ENCODE peak calls at places on chromosome 11, in four cellular contexts. T, R, B and U are unnamed samples. For H3K27me3, the result is how much of the 10 kb centered on the place peaks cover.

GRCh38 chr11:126339866-126340434 is 15.5 kb upstream of the ST3GAL4 start:
- DNase-seq in T (no peak), R (no peak), B (peak), U (no peak)

GRCh38 chr11:43573233-43573632 is 107.3 kb upstream of the HSD17B12 start:
- DNase-seq in T (peak), B (no peak), R (no peak), U (peak)

GRCh38 chr11:102320679-102321078 is 3.4 kb downstream of the BIRC3 start:
- DNase-seq in T (no peak), R (no peak), B (no peak), U (no peak)

GRCh38 chr11:86459002-86459385 is 84.3 kb downstream of the CCDC81 start:
- DNase-seq in B (no peak), R (no peak), T (no peak), U (no peak)

GRCh38 chr11:64341851-64342791 is 2.1 kb downstream of the CCDC88B start:
- DNase-seq in B (peak), T (peak), R (peak), U (peak)

GRCh38 chr11:46410021-46410420 is 18.4 kb upstream of the CHRM4 start:
- DNase-seq in R (no peak), B (no peak), T (no peak), U (no peak)

GRCh38 chr11:118060081-118060661 is 16.7 kb upstream of the TMPRSS4 start:
- DNase-seq in B (peak), T (no peak), R (no peak), U (no peak)

GRCh38 chr11:94641167-94641761 is 74.1 kb downstream of the PIWIL4 start:
- DNase-seq in T (no peak), B (no peak), R (no peak), U (no peak)

GRCh38 chr11:76329983-76330382 is 50.9 kb downstream of the THAP12 start:
- DNase-seq in T (no peak), B (no peak), R (no peak), U (no peak)

GRCh38 chr11:74004046-74004693 is 4.7 kb downstream of the UCP3 start:
- DNase-seq in R (no peak), T (no peak), B (no peak), U (no peak)

GRCh38 chr11:13008625-13009475 is at the start of gene RASSF10:
- DNase-seq in R (no peak), T (peak), B (peak), U (no peak)

GRCh38 chr11:46102843-46103242 is 18.4 kb downstream of the PHF21A start:
- DNase-seq in B (no peak), R (no peak), T (no peak), U (no peak)

GRCh38 chr11:69048056-69048717 is 545 bp upstream of the TPCN2 start:
- DNase-seq in R (no peak), T (no peak), B (no peak), U (no peak)

GRCh38 chr11:100674212-100674611 is 12.9 kb upstream of the ARHGAP42 start:
- DNase-seq in T (no peak), B (no peak), R (no peak), U (no peak)

GRCh38 chr11:76783901-76784813 is 1.0 kb downstream of the TSKU start:
- DNase-seq in B (peak), T (peak), R (no peak), U (peak)

GRCh38 chr11:20193307-20193706 is 33.0 kb upstream of the DBX1 start:
- DNase-seq in R (no peak), T (no peak), B (no peak), U (no peak)
- H3K27me3 ChIP-seq in R (under half), T (under half), B (under half), U (under half)

GRCh38 chr11:114159802-114160588 is 100.5 kb downstream of the ZBTB16 start:
- DNase-seq in T (peak), B (peak), R (peak), U (peak)
- H3K27me3 ChIP-seq in T (under half), B (under half), R (under half), U (under half)

GRCh38 chr11:62678770-62679696 is at the start of gene UBXN1:
- DNase-seq in R (peak), B (peak), T (peak), U (peak)

GRCh38 chr11:62676698-62677097 is 2.2 kb downstream of the UBXN1 start:
- DNase-seq in T (no peak), B (no peak), R (no peak), U (no peak)

GRCh38 chr11:62677709-62678108 is 1.2 kb downstream of the UBXN1 start:
- DNase-seq in B (no peak), T (no peak), R (no peak), U (no peak)

GRCh38 chr11:62678433-62678769 is 472 bp downstream of the UBXN1 start:
- DNase-seq in R (no peak), B (no peak), T (no peak), U (no peak)

GRCh38 chr11:62677160-62677559 is 1.7 kb downstream of the UBXN1 start:
- DNase-seq in T (no peak), R (no peak), B (no peak), U (no peak)
- H3K27me3 ChIP-seq in T (under half), R (under half), B (under half), U (under half)

GRCh38 chr11:92826597-92826996 is 142.9 kb upstream of the MTNR1B start:
- DNase-seq in R (no peak), T (no peak), B (no peak), U (no peak)

GRCh38 chr11:92822410-92822809 is 147.0 kb upstream of the MTNR1B start:
- DNase-seq in R (no peak), B (no peak), T (no peak), U (no peak)

GRCh38 chr11:92826136-92826535 is 143.3 kb upstream of the MTNR1B start:
- DNase-seq in B (no peak), R (no peak), T (no peak), U (no peak)

GRCh38 chr11:92820860-92821259 is 148.6 kb upstream of the MTNR1B start:
- DNase-seq in R (no peak), T (no peak), B (no peak), U (no peak)
- H3K27me3 ChIP-seq in R (under half), T (under half), B (under half), U (under half)